ENCODE peak calls at places on chromosomes 2 and 18, in seven cellular contexts. O is NB4, C is glutamatergic neuron, S is AG09309, P is HCT116, M is right atrium auricular region, D is AG10803. B is an unnamed sample.
A peak's percentile ranks its signal among the peaks of the same experiment; 100 is the strongest.

GRCh38 chr2:159497256-159497655 is 119.1 kb downstream of the BAZ2B start:
- DNase-seq in S (peak; percentile 16), D (peak; percentile 79), M (no peak), C (no peak), O (peak; percentile 85), P (peak; percentile 82), B (peak; percentile 29)

GRCh38 chr2:18976112-18976961 is 382.1 kb downstream of the OSR1 start:
- DNase-seq in O (peak; percentile 80), P (no peak), M (no peak), S (peak; percentile 86), C (no peak), D (peak; percentile 96), B (no peak)

GRCh38 chr2:218289639-218290315 is 2.5 kb downstream of the TMBIM1 start:
- DNase-seq in S (no peak), M (no peak), D (peak; percentile 54), C (no peak), P (no peak), O (no peak), B (no peak)

GRCh38 chr2:36561223-36561944 is 36.6 kb downstream of the FEZ2 start:
- DNase-seq in O (peak; percentile 63), P (peak; percentile 88), C (no peak), D (peak; percentile 89), M (no peak), S (peak; percentile 83), B (no peak)

GRCh38 chr2:39593439-39594393 is 72.0 kb upstream of the TMEM178A start:
- DNase-seq in P (peak; percentile 12), S (peak; percentile 74), D (peak; percentile 85), O (peak; percentile 66), M (peak; percentile 59), C (no peak), B (peak; percentile 52)

GRCh38 chr2:70087703-70088507 is 628 bp downstream of the PCBP1 start:
- DNase-seq in S (no peak), O (peak; percentile 78), C (peak; percentile 54), P (no peak), D (peak; percentile 61), M (peak; percentile 69), B (no peak)

GRCh38 chr2:128406629-128407252 is 88.1 kb upstream of the HS6ST1 start:
- DNase-seq in O (no peak), P (no peak), C (no peak), D (no peak), S (no peak), M (no peak), B (no peak)

GRCh38 chr2:97653874-97654273 is 8.0 kb downstream of the COX5B start:
- DNase-seq in S (no peak), D (no peak), O (no peak), M (no peak), C (no peak), P (no peak), B (no peak)

GRCh38 chr2:64679673-64680425 is 26.1 kb upstream of the SERTAD2 start:
- DNase-seq in S (no peak), D (no peak), P (no peak), O (no peak), M (no peak), C (no peak), B (no peak)

GRCh38 chr2:152506843-152507242 is 171.9 kb downstream of the FMNL2 start:
- DNase-seq in C (no peak), D (no peak), O (no peak), S (no peak), M (no peak), P (no peak), B (no peak)

DNA sequence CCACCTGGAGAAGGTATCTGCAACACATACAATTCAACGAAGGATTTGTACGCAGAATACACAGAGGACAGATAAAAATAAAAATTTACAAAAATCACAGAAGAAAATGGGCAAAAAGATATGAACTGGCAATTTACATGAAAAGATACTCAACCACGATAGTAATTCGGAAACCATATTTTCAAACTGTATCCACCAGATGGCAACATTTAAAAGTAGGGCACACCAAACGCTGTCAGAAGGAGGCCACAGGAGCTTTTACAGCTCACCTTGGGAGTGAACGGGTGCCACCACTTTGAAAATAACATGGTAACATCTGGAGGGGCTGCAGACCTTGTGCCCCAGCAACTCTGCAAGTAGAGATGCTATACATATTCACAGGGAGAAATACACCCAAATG is 9.8 kb downstream of the KIF1A start:
- DNase-seq in O (no peak), P (no peak), M (no peak), S (no peak), C (no peak), D (no peak), B (no peak)
- TF ChIP-seq CTCF in O (peak; percentile 17), P (peak; percentile 14), M (peak; percentile 15), S (peak; percentile 36), C (no peak), D (peak; percentile 20), B (no peak)

GRCh38 chr2:134462275-134462674 is 208.4 kb downstream of the MGAT5 start:
- DNase-seq in O (no peak), M (no peak), C (no peak), D (no peak), S (no peak), P (no peak), B (no peak)

GRCh38 chr2:134458950-134459349 is 205.1 kb downstream of the MGAT5 start:
- DNase-seq in C (no peak), D (no peak), S (no peak), P (no peak), O (no peak), M (no peak), B (no peak)

GRCh38 chr2:134461511-134461910 is 207.6 kb downstream of the MGAT5 start:
- DNase-seq in P (no peak), S (no peak), C (no peak), D (peak; percentile 47), O (no peak), M (no peak), B (no peak)

GRCh38 chr2:134459706-134460406 is 206.0 kb downstream of the MGAT5 start:
- DNase-seq in C (no peak), P (no peak), M (no peak), O (no peak), D (no peak), S (no peak), B (no peak)

DNA sequence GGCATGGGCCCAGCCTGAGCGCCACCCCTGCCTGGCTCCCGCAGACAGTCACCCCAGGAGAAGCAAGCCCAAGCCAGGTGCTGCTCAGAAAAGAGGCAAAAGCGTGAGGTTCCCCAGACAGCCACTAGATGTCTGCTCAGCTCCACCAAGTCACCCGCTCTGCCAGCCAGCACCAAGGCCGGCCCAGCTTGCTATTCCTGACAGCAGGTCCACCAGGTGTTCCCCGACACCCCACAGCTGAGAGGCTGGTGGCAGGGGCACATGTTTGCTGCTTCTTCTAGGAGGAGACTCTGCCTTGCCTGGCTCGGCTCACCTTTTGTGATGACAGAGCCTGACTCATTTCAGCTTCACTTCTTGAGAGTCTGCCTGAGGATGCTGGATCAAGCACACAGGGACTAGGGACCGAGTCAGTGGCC is 206.7 kb downstream of the MGAT5 start:
- DNase-seq in D (peak; percentile 55), M (no peak), S (no peak), O (peak; percentile 62), P (peak; percentile 48), C (peak; percentile 84), B (no peak)
- TF ChIP-seq CTCF in D (peak; percentile 65), M (peak; percentile 79), S (peak; percentile 71), O (peak; percentile 49), P (peak; percentile 69), C (peak; percentile 83), B (peak; percentile 45)

GRCh38 chr2:222307138-222307756 is 8.4 kb upstream of the PAX3 start:
- DNase-seq in D (no peak), M (no peak), O (peak; percentile 68), P (no peak), S (no peak), C (no peak), B (no peak)
- TF ChIP-seq CTCF in D (no peak), M (no peak), O (no peak), P (no peak), S (no peak), C (no peak), B (no peak)

GRCh38 chr18:37476182-37476581 is 89.4 kb downstream of the CELF4 start:
- DNase-seq in O (peak; percentile 49), S (no peak), M (no peak), D (peak; percentile 22), C (peak; percentile 65), P (peak; percentile 31), B (no peak)
- TF ChIP-seq CTCF in O (peak; percentile 63), S (peak; percentile 66), M (peak; percentile 65), D (peak; percentile 69), C (peak; percentile 88), P (peak; percentile 75), B (peak; percentile 65)

DNA sequence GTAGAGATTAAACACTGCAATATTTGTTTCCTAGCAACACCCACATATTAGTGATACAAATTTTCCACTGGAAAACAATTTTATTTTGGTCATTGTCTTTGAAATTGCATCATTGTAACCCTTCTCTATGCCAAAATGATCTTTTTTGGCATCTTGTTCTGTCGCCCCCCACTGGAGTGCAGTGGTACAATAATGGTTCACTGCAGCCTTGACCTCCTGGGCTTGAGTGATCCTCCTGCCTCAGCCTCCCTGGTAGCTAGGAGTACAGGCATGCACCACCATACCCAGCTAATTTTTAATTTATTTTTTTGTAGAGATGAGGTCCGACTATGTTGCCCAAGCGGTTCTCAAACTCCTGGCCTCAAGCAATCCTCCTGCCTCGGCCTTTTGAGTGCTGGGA is 117.4 kb downstream of the PIK3C3 start:
- DNase-seq in S (no peak), O (no peak), C (no peak), M (no peak), D (no peak), P (no peak), B (no peak)
- TF ChIP-seq CTCF in S (peak; percentile 8), O (no peak), C (no peak), M (no peak), D (peak; percentile 1), P (peak; percentile 36), B (no peak)

B was measured in AG09319.